ENCODE peak calls at places on chromosome 22, in four cellular contexts. H, F, Z and P are unnamed samples.

GRCh38 chr22:38427940-38428339 is 27.1 kb downstream of the KCNJ4 start:
- DNase-seq in H (no peak), Z (no peak), F (no peak), P (no peak)

GRCh38 chr22:22881116-22882032 is 6.2 kb upstream of the IGLL5 start:
- DNase-seq in Z (no peak), F (no peak), H (no peak), P (peak; percentile 10)

GRCh38 chr22:17955611-17956379 is 68.6 kb downstream of the MICAL3 start:
- DNase-seq in Z (no peak), F (no peak), H (no peak), P (no peak)

GRCh38 chr22:43346521-43346929 is 3.4 kb upstream of the SCUBE1 start:
- DNase-seq in Z (peak; percentile 78), F (peak; percentile 51), H (peak; percentile 52), P (peak; percentile 61)

GRCh38 chr22:37753746-37754145 is 54.0 kb upstream of the GCAT start:
- DNase-seq in Z (no peak), H (no peak), F (no peak), P (no peak)

GRCh38 chr22:46734830-46735453 is 3.1 kb downstream of the CERK start:
- DNase-seq in Z (no peak), F (peak; percentile 52), H (no peak), P (peak; percentile 77)

GRCh38 chr22:30871391-30872281 is 96.9 kb downstream of the MORC2 start:
- DNase-seq in Z (peak; percentile 10), H (no peak), F (peak; percentile 8), P (no peak)

GRCh38 chr22:39469326-39469680 is 12.5 kb downstream of the MGAT3 start:
- DNase-seq in F (no peak), H (no peak), Z (no peak), P (no peak)

GRCh38 chr22:35835998-35836691 is 118.5 kb downstream of the APOL5 start:
- DNase-seq in H (peak; percentile 26), Z (peak; percentile 50), F (peak; percentile 58), P (no peak)

GRCh38 chr22:23904855-23905254 is 10.7 kb downstream of the MIF start:
- DNase-seq in Z (no peak), H (no peak), F (no peak), P (no peak)

GRCh38 chr22:46464701-46465347 is 72.6 kb downstream of the CELSR1 start:
- DNase-seq in H (no peak), F (no peak), Z (no peak), P (no peak)

GRCh38 chr22:20033045-20033706 is 12.3 kb downstream of the TANGO2 start:
- DNase-seq in F (peak; percentile 73), H (peak; percentile 63), Z (no peak), P (no peak)

GRCh38 chr22:29306830-29307657 is 594 bp downstream of the GAS2L1 start:
- DNase-seq in Z (peak; percentile 89), F (peak; percentile 90), H (peak; percentile 83), P (no peak)

GRCh38 chr22:37290737-37291136 is 8.4 kb downstream of the CYTH4 start:
- DNase-seq in H (no peak), F (no peak), Z (no peak), P (no peak)

GRCh38 chr22:30324008-30324730 is 2.6 kb downstream of the TBC1D10A start:
- DNase-seq in Z (no peak), H (no peak), F (no peak), P (peak; percentile 50)

GRCh38 chr22:19903513-19903912 is 38.1 kb upstream of the COMT start:
- DNase-seq in H (no peak), Z (no peak), F (no peak), P (no peak)

GRCh38 chr22:30298005-30298701 is 8.8 kb upstream of the CASTOR1 start:
- DNase-seq in H (no peak), Z (no peak), F (no peak), P (no peak)

GRCh38 chr22:44426981-44427380 is 71.1 kb downstream of the RTL6 start:
- DNase-seq in H (no peak), F (no peak), Z (no peak), P (no peak)

GRCh38 chr22:47862394-47862793 is 1099.9 kb downstream of the TBC1D22A start:
- DNase-seq in Z (no peak), F (no peak), H (no peak), P (no peak)

GRCh38 chr22:35191412-35191811 is 65.9 kb upstream of the HMGXB4 start:
- DNase-seq in F (no peak), H (no peak), Z (no peak), P (no peak)

GRCh38 chr22:31954535-31955326 is 10.4 kb downstream of the YWHAH start:
- DNase-seq in H (no peak), F (peak; percentile 43), Z (peak; percentile 13), P (no peak)

GRCh38 chr22:38429460-38430128 is 25.4 kb downstream of the KCNJ4 start:
- DNase-seq in H (no peak), Z (no peak), F (no peak), P (no peak)

GRCh38 chr22:45271667-45272188 is 13.0 kb upstream of the UPK3A start:
- DNase-seq in H (no peak), F (peak; percentile 68), Z (no peak), P (no peak)

GRCh38 chr22:39176673-39177455 is 24.4 kb upstream of the CBX7 start:
- DNase-seq in H (no peak), F (no peak), Z (peak; percentile 72), P (no peak)

GRCh38 chr22:19260194-19260593 is 31.3 kb downstream of the CLTCL1 start:
- DNase-seq in Z (no peak), F (no peak), H (no peak), P (no peak)

GRCh38 chr22:41576877-41577276 is 12.8 kb downstream of the PMM1 start:
- DNase-seq in Z (peak; percentile 71), F (peak; percentile 62), H (peak; percentile 57), P (no peak)

GRCh38 chr22:46085831-46086576 is 64.3 kb upstream of the PPARA start:
- DNase-seq in Z (peak; percentile 82), F (peak; percentile 74), H (peak; percentile 64), P (no peak)

GRCh38 chr22:50700387-50701075 is 27.9 kb downstream of the SHANK3 start:
- DNase-seq in H (no peak), Z (no peak), F (no peak), P (no peak)

GRCh38 chr22:50699001-50699753 is 26.6 kb downstream of the SHANK3 start:
- DNase-seq in H (no peak), Z (no peak), F (no peak), P (no peak)

GRCh38 chr22:50701076-50701419 is 28.4 kb downstream of the SHANK3 start:
- DNase-seq in H (no peak), F (no peak), Z (no peak), P (no peak)

GRCh38 chr22:50698546-50698945 is 25.9 kb downstream of the SHANK3 start:
- DNase-seq in H (no peak), F (no peak), Z (no peak), P (no peak)

DNA sequence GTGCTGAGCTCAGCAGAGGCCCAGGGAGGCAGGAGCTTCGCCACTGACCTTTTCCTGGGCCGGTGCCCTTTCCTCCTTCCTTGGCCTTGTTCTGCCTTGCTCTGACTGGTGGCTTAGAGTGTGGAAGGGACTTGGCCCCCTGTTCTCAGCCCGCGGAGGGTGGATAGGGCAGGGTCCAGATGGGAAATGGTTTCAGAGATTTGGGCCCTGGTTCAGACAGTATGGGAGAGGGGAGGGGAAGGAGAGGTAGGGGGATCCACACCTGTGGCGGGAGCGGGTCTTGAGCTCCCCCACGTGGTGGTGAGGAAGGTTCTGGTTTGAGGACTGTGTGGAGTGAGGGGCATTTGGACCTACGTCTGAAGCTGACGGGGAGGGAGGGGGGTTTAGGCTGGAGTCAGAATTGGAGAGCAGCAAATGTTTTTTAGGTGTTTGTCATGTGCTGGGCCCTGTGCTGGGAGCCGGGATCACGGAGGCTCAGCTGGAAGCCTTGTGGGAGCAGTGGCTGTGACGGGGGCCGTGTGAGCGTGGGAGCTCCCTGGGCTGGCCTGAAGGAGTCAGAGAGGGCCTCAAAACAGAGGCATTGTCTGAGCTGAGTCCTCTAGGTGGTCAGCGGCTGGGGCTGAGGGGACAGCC is 27.2 kb downstream of the SHANK3 start:
- DNase-seq in H (no peak), Z (no peak), F (no peak), P (no peak)
- H3K4me1 ChIP-seq in H (peaks cover 13% of the 10 kb centered on the region), Z (peaks cover 5% of the 10 kb centered on the region), F (peaks cover 39% of the 10 kb centered on the region), P (peaks cover 11% of the 10 kb centered on the region)

GRCh38 chr22:50640857-50641647 is 13.1 kb upstream of the ARSA start:
- DNase-seq in H (no peak), Z (no peak), F (no peak), P (no peak)

GRCh38 chr22:50641696-50642607 is 14.0 kb upstream of the ARSA start:
- DNase-seq in Z (peak; percentile 70), H (no peak), F (peak; percentile 40), P (no peak)
- H3K4me3 ChIP-seq in Z (no peak overlapping the region), H (no peak overlapping the region), F (peak overlapping the region; percentile 25), P (no peak overlapping the region)

GRCh38 chr22:49051491-49052022 is 776.1 kb downstream of the BRD1 start:
- DNase-seq in Z (no peak), H (no peak), F (no peak), P (no peak)

GRCh38 chr22:49052560-49052959 is 775.1 kb downstream of the BRD1 start:
- DNase-seq in H (no peak), Z (no peak), F (no peak), P (no peak)

GRCh38 chr22:49052023-49052538 is 775.6 kb downstream of the BRD1 start:
- DNase-seq in F (no peak), H (peak; percentile 26), Z (peak; percentile 45), P (peak; percentile 54)

GRCh38 chr22:49055406-49055805 is 772.3 kb downstream of the BRD1 start:
- DNase-seq in Z (no peak), F (no peak), H (no peak), P (no peak)

GRCh38 chr22:49053574-49053973 is 774.1 kb downstream of the BRD1 start:
- DNase-seq in F (no peak), Z (no peak), H (no peak), P (no peak)
- H3K9me3 ChIP-seq in F (no peaks in the 10 kb centered on the region), Z (no peaks in the 10 kb centered on the region), H (no peaks in the 10 kb centered on the region), P (no peaks in the 10 kb centered on the region)

GRCh38 chr22:49941507-49942316 is 18.9 kb upstream of the PIM3 start:
- DNase-seq in Z (no peak), F (no peak), H (no peak), P (no peak)

GRCh38 chr22:49943405-49943765 is 17.2 kb upstream of the PIM3 start:
- DNase-seq in Z (no peak), H (no peak), F (no peak), P (no peak)

GRCh38 chr22:49942565-49943404 is 17.8 kb upstream of the PIM3 start:
- DNase-seq in F (no peak), H (no peak), Z (no peak), P (no peak)

GRCh38 chr22:49944399-49944891 is 16.1 kb upstream of the PIM3 start:
- DNase-seq in Z (no peak), F (no peak), H (no peak), P (no peak)

GRCh38 chr22:49943771-49944398 is 16.7 kb upstream of the PIM3 start:
- DNase-seq in Z (no peak), H (no peak), F (no peak), P (no peak)
- H3K4me1 ChIP-seq in Z (no peaks in the 10 kb centered on the region), H (peaks cover 35% of the 10 kb centered on the region), F (no peaks in the 10 kb centered on the region), P (peaks cover 18% of the 10 kb centered on the region)